ENCODE peak calls at places on chromosomes 1 and 21, in nine cellular contexts. D, P, U, S, T, W, M, H and Y are unnamed samples.
A peak's percentile ranks its signal among the peaks of the same experiment; 100 is the strongest.

GRCh38 chr1:28905921-28906666 is 8.3 kb upstream of the EPB41 start:
- DNase-seq in D (no peak), P (no peak), U (no peak), S (no peak), T (no peak), W (no peak), M (no peak), H (no peak), Y (no peak)

GRCh38 chr1:167305705-167306277 is 85.1 kb downstream of the POU2F1 start:
- DNase-seq in D (no peak), P (no peak), U (no peak), S (no peak), T (no peak), W (no peak), M (no peak), H (no peak), Y (no peak)

GRCh38 chr21:30340714-30341573 is 3.5 kb upstream of the KRTAP27-1 start:
- DNase-seq in D (peak; percentile 10), P (peak; percentile 57), U (peak; percentile 0), S (peak; percentile 81), T (peak; percentile 0), W (peak; percentile 30), M (peak; percentile 43), H (peak; percentile 61), Y (no peak)

GRCh38 chr1:58062635-58063034 is 483.9 kb downstream of the OMA1 start:
- DNase-seq in D (no peak), P (no peak), U (no peak), S (no peak), T (no peak), W (no peak), M (no peak), H (no peak), Y (no peak)

GRCh38 chr1:191052888-191053287 is 575.2 kb upstream of the BRINP3 start:
- DNase-seq in D (no peak), P (no peak), U (no peak), S (no peak), T (no peak), W (no peak), M (no peak), H (no peak), Y (no peak)

GRCh38 chr21:34715518-34715917 is 46.7 kb downstream of the CLIC6 start:
- DNase-seq in D (no peak), P (no peak), U (no peak), S (no peak), T (no peak), W (no peak), M (no peak), H (no peak), Y (no peak)

GRCh38 chr1:61606448-61607312 is 118.3 kb downstream of the TM2D1 start:
- DNase-seq in D (no peak), P (no peak), U (no peak), S (no peak), T (no peak), W (no peak), M (no peak), H (no peak), Y (no peak)

GRCh38 chr1:192974701-192975100 is 84.5 kb downstream of the UCHL5 start:
- DNase-seq in D (peak; percentile 21), P (no peak), U (no peak), S (no peak), T (no peak), W (no peak), M (no peak), H (no peak), Y (no peak)

GRCh38 chr1:200704991-200705390 is 33.7 kb upstream of the CAMSAP2 start:
- DNase-seq in D (no peak), P (no peak), U (no peak), S (no peak), T (no peak), W (no peak), M (no peak), H (no peak), Y (no peak)

GRCh38 chr1:158028956-158029355 is 35.5 kb downstream of the KIRREL1 start:
- DNase-seq in D (peak; percentile 55), P (no peak), U (no peak), S (no peak), T (peak; percentile 68), W (no peak), M (no peak), H (no peak), Y (no peak)

GRCh38 chr1:179954494-179955317 is at the start of gene CEP350:
- DNase-seq in D (peak; percentile 99), P (peak; percentile 98), U (peak; percentile 77), S (peak; percentile 99), T (peak; percentile 100), W (peak; percentile 99), M (peak; percentile 99), H (peak; percentile 94), Y (peak; percentile 99)
- TF ChIP-seq CTCF in D (no peak), P (no peak), U (no peak), S (no peak), T (no peak), W (peak; percentile 6), M (no peak), H (no peak), Y (no peak)

DNA sequence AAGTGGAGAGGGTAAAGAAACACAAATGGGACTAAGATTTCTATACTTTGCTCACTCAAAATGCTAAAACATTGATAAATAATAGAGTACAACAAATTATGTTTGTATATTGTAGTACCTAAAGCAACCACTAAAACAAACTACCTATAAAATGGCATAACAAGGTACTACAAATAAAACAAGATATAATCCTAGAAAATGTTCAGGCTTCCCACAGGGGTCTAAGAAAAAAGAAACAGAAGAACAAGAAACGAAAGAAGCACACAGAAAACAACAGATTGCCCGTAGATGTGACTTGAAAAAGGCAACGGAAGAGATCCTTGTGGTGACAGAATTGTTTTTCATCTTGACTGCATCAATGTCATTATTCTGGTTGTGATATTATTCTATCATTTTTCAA is 63.3 kb upstream of the ADGRL4 start:
- DNase-seq in D (no peak), P (no peak), U (no peak), S (no peak), T (no peak), W (no peak), M (no peak), H (no peak), Y (no peak)
- TF ChIP-seq CTCF in D (no peak), P (no peak), U (no peak), S (peak; percentile 53), T (peak; percentile 66), W (peak; percentile 15), M (no peak), H (peak; percentile 47), Y (no peak)

GRCh38 chr1:110482662-110483307 is 31.8 kb downstream of the PROK1 start:
- DNase-seq in D (no peak), P (no peak), U (no peak), S (peak; percentile 77), T (no peak), W (no peak), M (no peak), H (no peak), Y (no peak)

GRCh38 chr1:110478886-110479285 is 27.9 kb downstream of the PROK1 start:
- DNase-seq in D (no peak), P (no peak), U (no peak), S (no peak), T (no peak), W (no peak), M (no peak), H (no peak), Y (no peak)

GRCh38 chr1:110478241-110478640 is 27.3 kb downstream of the PROK1 start:
- DNase-seq in D (no peak), P (no peak), U (no peak), S (no peak), T (no peak), W (no peak), M (peak; percentile 53), H (no peak), Y (no peak)

GRCh38 chr1:110481968-110482623 is 31.1 kb downstream of the PROK1 start:
- DNase-seq in D (no peak), P (no peak), U (no peak), S (no peak), T (no peak), W (no peak), M (no peak), H (no peak), Y (no peak)

DNA sequence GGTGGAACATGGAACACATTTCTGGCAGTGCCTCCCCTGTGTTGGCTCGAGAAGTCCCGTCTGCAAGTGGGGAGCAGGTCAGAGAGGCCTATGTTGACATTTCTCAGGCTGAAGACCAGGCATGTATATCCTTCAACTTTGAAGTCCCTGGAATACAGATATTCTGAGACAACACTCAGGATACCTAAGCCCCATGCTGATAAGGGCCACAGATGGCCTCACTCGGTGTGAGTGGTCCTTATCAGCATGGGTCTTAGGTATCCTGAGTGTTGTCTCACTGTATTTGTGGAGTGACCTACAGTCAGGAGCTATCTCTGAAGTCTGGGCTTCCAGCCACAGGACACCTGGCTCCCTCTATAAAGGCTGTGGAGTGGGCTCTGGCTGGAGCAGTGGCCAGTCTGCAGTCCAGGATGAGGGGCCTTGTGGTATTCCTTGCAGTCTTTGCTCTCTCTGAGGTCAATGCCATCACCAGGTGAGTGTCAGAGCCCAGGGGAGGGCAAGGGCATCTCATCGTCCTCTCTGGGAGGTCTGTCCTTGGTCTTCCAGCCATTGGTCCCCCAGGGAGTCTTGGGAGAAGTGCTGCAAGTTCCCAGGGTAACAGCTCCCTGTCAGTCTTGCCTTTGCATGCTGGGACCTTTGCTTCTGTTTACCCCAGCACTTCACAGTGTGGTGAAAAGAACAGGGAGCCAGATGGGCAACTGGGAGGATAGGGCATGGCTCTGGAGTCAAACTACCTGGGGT is 29.6 kb downstream of the PROK1 start:
- DNase-seq in D (no peak), P (no peak), U (no peak), S (no peak), T (no peak), W (no peak), M (peak; percentile 79), H (no peak), Y (no peak)
- TF ChIP-seq CTCF in D (no peak), P (no peak), U (no peak), S (no peak), T (no peak), W (no peak), M (no peak), H (no peak), Y (no peak)

DNA sequence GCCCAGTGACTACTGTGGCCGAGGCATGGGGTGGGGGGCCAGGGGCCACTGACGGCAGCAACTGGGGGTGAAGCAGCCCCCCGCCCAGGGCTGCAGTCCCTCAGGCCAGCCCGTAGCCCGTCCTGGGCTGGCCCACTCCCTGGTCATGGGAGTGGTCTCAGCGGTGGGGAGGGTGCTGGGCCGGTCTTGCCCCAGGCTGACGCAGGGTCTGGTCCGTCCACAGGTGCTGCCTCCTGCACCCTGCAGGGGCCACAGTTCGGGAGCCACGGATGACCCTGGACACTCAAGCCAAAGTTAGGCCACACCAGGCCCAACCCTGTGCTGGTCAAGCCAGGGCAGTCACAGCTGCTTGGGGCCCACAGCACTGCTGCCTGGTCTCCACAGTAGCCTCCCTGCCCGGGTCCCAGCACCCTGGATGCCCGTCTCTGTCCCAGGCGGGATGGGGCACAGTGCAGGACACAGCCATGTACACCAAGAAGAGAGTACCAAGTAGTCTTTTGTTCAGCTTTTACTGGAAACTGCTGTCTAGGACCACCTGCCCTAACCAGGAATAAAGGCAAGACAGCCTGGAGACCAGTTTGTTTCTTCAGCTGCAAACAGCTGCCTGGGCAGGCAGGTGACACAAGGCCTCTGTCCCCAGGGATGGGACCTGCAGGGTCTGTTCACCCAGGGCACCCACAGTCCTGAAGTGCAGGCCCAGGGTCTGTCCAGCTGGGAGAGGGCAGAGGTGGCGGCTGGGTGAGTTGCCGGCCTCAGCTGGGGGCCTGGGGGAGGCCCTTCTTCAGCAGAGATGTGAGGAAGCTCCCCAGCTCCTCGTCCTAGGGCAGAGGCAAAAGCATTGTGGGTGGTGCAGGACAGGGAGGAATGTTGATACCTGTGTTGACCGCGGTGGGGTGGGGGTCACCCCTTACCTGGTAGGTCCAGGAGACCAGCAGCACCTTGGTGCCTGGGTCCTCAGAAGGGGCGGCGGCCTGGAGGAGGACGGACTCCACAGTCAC is 3.0 kb downstream of the PUSL1 start:
- DNase-seq in D (no peak), P (no peak), U (no peak), S (no peak), T (no peak), W (no peak), M (no peak), H (no peak), Y (no peak)
- TF ChIP-seq CTCF in D (no peak), P (no peak), U (no peak), S (no peak), T (no peak), W (no peak), M (no peak), H (no peak), Y (no peak)